ENCODE peak calls at places on chromosome 20, in four cellular contexts. N is activated naive CD4-positive, alpha-beta T cell; Y is DMS53; Q is nucleus accumbens. Z is an unnamed sample.

GRCh38 chr20:58127731-58128130 is 100.7 kb downstream of the ANKRD60 start:
- DNase-seq in N (no peak), Y (no peak), Q (no peak), Z (no peak)

GRCh38 chr20:36322131-36322530 is 16.0 kb downstream of the DLGAP4 start:
- DNase-seq in N (no peak), Y (no peak), Q (no peak), Z (no peak)

GRCh38 chr20:10190456-10190855 is 28.2 kb upstream of the SNAP25 start:
- DNase-seq in N (no peak), Y (no peak), Q (no peak), Z (no peak)

GRCh38 chr20:62926229-62927127 is at the start of gene DIDO1:
- DNase-seq in N (peak; percentile 66), Y (peak; percentile 95), Q (peak; percentile 80), Z (peak; percentile 97)

GRCh38 chr20:58179432-58180099 is 48.9 kb downstream of the ANKRD60 start:
- DNase-seq in N (peak; percentile 50), Y (peak; percentile 39), Q (peak; percentile 43), Z (peak; percentile 39)

GRCh38 chr20:63053430-63054102 is 46.8 kb upstream of the BHLHE23 start:
- DNase-seq in N (no peak), Y (no peak), Q (no peak), Z (no peak)

GRCh38 chr20:41304002-41304401 is 13.5 kb downstream of the ZHX3 start:
- DNase-seq in N (no peak), Y (no peak), Q (no peak), Z (no peak)

GRCh38 chr20:37804584-37805566 is 98.1 kb upstream of the VSTM2L start:
- DNase-seq in N (no peak), Y (no peak), Q (peak; percentile 27), Z (no peak)

GRCh38 chr20:16553684-16554083 is 19.6 kb downstream of the KIF16B start:
- DNase-seq in N (no peak), Y (no peak), Q (no peak), Z (no peak)

GRCh38 chr20:32681175-32682084 is 7.7 kb upstream of the C20orf203 start:
- DNase-seq in N (no peak), Y (peak; percentile 96), Q (no peak), Z (no peak)

GRCh38 chr20:23691675-23692074 is 2.8 kb upstream of the CST4 start:
- DNase-seq in N (no peak), Y (no peak), Q (no peak), Z (no peak)

GRCh38 chr20:37543828-37544227 is 16.2 kb upstream of the BLCAP start:
- DNase-seq in N (no peak), Y (peak; percentile 18), Q (no peak), Z (no peak)

GRCh38 chr20:41177636-41178035 is 40.3 kb downstream of the PLCG1 start:
- DNase-seq in N (no peak), Y (no peak), Q (no peak), Z (no peak)

GRCh38 chr20:58711266-58712051 is 18.9 kb downstream of the NPEPL1 start:
- DNase-seq in N (no peak), Y (no peak), Q (no peak), Z (peak; percentile 5)

GRCh38 chr20:41526327-41526726 is 91.8 kb downstream of the CHD6 start:
- DNase-seq in N (no peak), Y (no peak), Q (no peak), Z (no peak)

GRCh38 chr20:50381771-50382593 is 128.2 kb upstream of the PTPN1 start:
- DNase-seq in N (no peak), Y (no peak), Q (no peak), Z (no peak)

GRCh38 chr20:64129146-64129782 is 21.9 kb upstream of the NPBWR2 start:
- DNase-seq in N (no peak), Y (no peak), Q (no peak), Z (no peak)

GRCh38 chr20:14449323-14449722 is 111.9 kb upstream of the FLRT3 start:
- DNase-seq in N (no peak), Y (peak; percentile 44), Q (no peak), Z (no peak)

GRCh38 chr20:1846341-1846740 is 48.9 kb upstream of the SIRPA start:
- DNase-seq in N (no peak), Y (no peak), Q (no peak), Z (no peak)

GRCh38 chr20:16942702-16943101 is 194.5 kb downstream of the OTOR start:
- DNase-seq in N (no peak), Y (no peak), Q (no peak), Z (no peak)

GRCh38 chr20:21315138-21315537 is 12.0 kb downstream of the XRN2 start:
- DNase-seq in N (no peak), Y (no peak), Q (no peak), Z (no peak)

GRCh38 chr20:46070215-46070910 is 19.4 kb downstream of the NCOA5 start:
- DNase-seq in N (no peak), Y (no peak), Q (no peak), Z (no peak)

GRCh38 chr20:46722450-46722849 is 13.0 kb downstream of the SLC2A10 start:
- DNase-seq in N (no peak), Y (no peak), Q (no peak), Z (no peak)

GRCh38 chr20:48017992-48018391 is 232.7 kb upstream of the SULF2 start:
- DNase-seq in N (no peak), Y (no peak), Q (no peak), Z (no peak)

GRCh38 chr20:57598060-57598459 is 22.2 kb downstream of the ZBP1 start:
- DNase-seq in N (no peak), Y (no peak), Q (no peak), Z (no peak)

GRCh38 chr20:41133709-41134361 is 3.5 kb upstream of the PLCG1 start:
- DNase-seq in N (no peak), Y (no peak), Q (no peak), Z (no peak)

GRCh38 chr20:47021850-47022249 is 127.2 kb downstream of the EYA2 start:
- DNase-seq in N (no peak), Y (no peak), Q (no peak), Z (no peak)

GRCh38 chr20:24948939-24949679 is at the start of gene CST7:
- DNase-seq in N (no peak), Y (no peak), Q (no peak), Z (no peak)

GRCh38 chr20:839626-840025 is 6.1 kb downstream of the FAM110A start:
- DNase-seq in N (no peak), Y (no peak), Q (no peak), Z (no peak)

GRCh38 chr20:63957690-63958441 is 1.6 kb upstream of the UCKL1 start:
- DNase-seq in N (no peak), Y (peak; percentile 88), Q (no peak), Z (no peak)

GRCh38 chr20:2804041-2804828 is 3.8 kb upstream of the CPXM1 start:
- DNase-seq in N (no peak), Y (no peak), Q (no peak), Z (no peak)

GRCh38 chr20:57884956-57885355 is 175.1 kb upstream of the PMEPA1 start:
- DNase-seq in N (no peak), Y (no peak), Q (no peak), Z (no peak)

GRCh38 chr20:54499111-54499510 is 23.7 kb downstream of the DOK5 start:
- DNase-seq in N (no peak), Y (no peak), Q (no peak), Z (no peak)

GRCh38 chr20:4957939-4958362 is 43.4 kb downstream of the SLC23A2 start:
- DNase-seq in N (no peak), Y (peak; percentile 6), Q (no peak), Z (no peak)

Z was measured in D721Med.